ENCODE peak calls at places on chromosomes 11 and 22, in six cellular contexts. N, B, P, Q, Z and K are unnamed samples.

GRCh38 chr11:123654566-123655081 is at the start of gene SCN3B:
- DNase-seq in N (peak; percentile 71), B (peak; percentile 95), P (no peak), Q (peak; percentile 81), Z (peak; percentile 71), K (peak; percentile 21)

GRCh38 chr11:85752201-85752889 is 58.6 kb downstream of the SYTL2 start:
- DNase-seq in N (no peak), B (no peak), P (no peak), Q (no peak), Z (no peak), K (no peak)

GRCh38 chr11:88275636-88276035 is 61.9 kb downstream of the CTSC start:
- DNase-seq in N (no peak), B (no peak), P (no peak), Q (no peak), Z (no peak), K (no peak)

GRCh38 chr11:469684-470667 is 19.9 kb downstream of the PTDSS2 start:
- DNase-seq in N (peak; percentile 96), B (no peak), P (peak; percentile 55), Q (no peak), Z (peak; percentile 70), K (peak; percentile 50)

GRCh38 chr11:66317322-66317765 is 500 bp upstream of the CD248 start:
- DNase-seq in N (peak; percentile 76), B (no peak), P (no peak), Q (no peak), Z (peak; percentile 64), K (no peak)

GRCh38 chr22:39293766-39294368 is 25.6 kb downstream of the RPL3 start:
- DNase-seq in N (no peak), B (no peak), P (no peak), Q (no peak), Z (no peak), K (no peak)

GRCh38 chr11:117315285-117316196 is 515 bp downstream of the BACE1 start:
- DNase-seq in N (no peak), B (no peak), P (no peak), Q (no peak), Z (peak; percentile 21), K (no peak)

GRCh38 chr22:42887523-42888507 is 30.7 kb upstream of the ARFGAP3 start:
- DNase-seq in N (no peak), B (no peak), P (no peak), Q (no peak), Z (no peak), K (no peak)

GRCh38 chr11:111633756-111634362 is 31.6 kb downstream of the SIK2 start:
- DNase-seq in N (peak; percentile 9), B (no peak), P (no peak), Q (no peak), Z (peak; percentile 59), K (no peak)

GRCh38 chr22:42856179-42856864 is 751 bp downstream of the ARFGAP3 start:
- DNase-seq in N (peak; percentile 38), B (no peak), P (no peak), Q (no peak), Z (peak; percentile 43), K (no peak)

GRCh38 chr11:46513934-46514342 is 79.9 kb downstream of the AMBRA1 start:
- DNase-seq in N (no peak), B (no peak), P (no peak), Q (peak; percentile 14), Z (peak; percentile 17), K (peak; percentile 39)

GRCh38 chr22:26172389-26172990 is 3.2 kb downstream of the SEZ6L start:
- DNase-seq in N (peak; percentile 39), B (peak; percentile 70), P (no peak), Q (peak; percentile 66), Z (peak; percentile 27), K (no peak)